ENCODE peak calls at places on chromosomes 3 and 15, in nine cellular contexts. E is CD8-positive, alpha-beta memory T cell; X is left cardiac atrium; C is GM12865; Y is AG04450; A is HT-29; Z is activated T-cell treated with anti-CD3 and anti-CD28 coated beads for 1 hour; L is HCEC 1CT; M is fibroblast of gingiva. G is an unnamed sample.

GRCh38 chr3:45778761-45779201 is 17.6 kb downstream of the SLC6A20 start:
- DNase-seq in M (no peak), Y (no peak), L (no peak), Z (no peak), E (no peak), A (no peak), C (no peak), X (no peak), G (no peak)

GRCh38 chr15:31660800-31661199 is 334.2 kb downstream of the KLF13 start:
- DNase-seq in A (no peak), C (no peak), Y (no peak), M (no peak), L (no peak), E (no peak), X (no peak), Z (no peak), G (no peak)

GRCh38 chr15:60090747-60091146 is 86.6 kb downstream of the FOXB1 start:
- DNase-seq in Z (no peak), M (no peak), L (no peak), E (no peak), Y (no peak), A (no peak), C (no peak), X (no peak), G (no peak)

GRCh38 chr15:40217166-40217785 is 21.6 kb upstream of the PAK6 start:
- DNase-seq in A (peak), L (peak), Z (no peak), E (peak), Y (peak), X (no peak), M (peak), C (peak), G (peak)

GRCh38 chr15:46786886-46787285 is 930.4 kb upstream of the SEMA6D start:
- DNase-seq in C (peak), Z (no peak), E (no peak), L (no peak), M (no peak), X (no peak), A (peak), Y (no peak), G (no peak)

GRCh38 chr3:124248471-124249028 is 256.6 kb upstream of the ROPN1 start:
- DNase-seq in A (peak), X (peak), E (no peak), L (peak), Y (peak), M (peak), Z (no peak), C (no peak), G (peak)

GRCh38 chr3:16090013-16090412 is 84.5 kb upstream of the GALNT15 start:
- DNase-seq in Y (peak), Z (no peak), X (no peak), C (no peak), M (peak), E (no peak), A (no peak), L (peak), G (peak)

GRCh38 chr3:52017467-52018065 is 21.9 kb upstream of the RPL29 start:
- DNase-seq in Z (no peak), C (no peak), E (no peak), L (no peak), A (no peak), M (no peak), Y (no peak), X (no peak), G (no peak)

GRCh38 chr3:65953301-65953812 is 85.4 kb downstream of the MAGI1 start:
- DNase-seq in Z (no peak), M (no peak), X (no peak), E (no peak), Y (no peak), L (no peak), C (no peak), A (peak), G (no peak)

GRCh38 chr3:164048451-164048850 is 1029.8 kb downstream of the SI start:
- DNase-seq in A (no peak), X (no peak), E (no peak), M (no peak), L (no peak), Y (no peak), Z (no peak), C (no peak), G (no peak)

GRCh38 chr3:38369186-38369585 is 22.6 kb downstream of the XYLB start:
- DNase-seq in A (no peak), C (no peak), X (no peak), Y (no peak), E (no peak), M (no peak), L (no peak), Z (no peak), G (no peak)